ENCODE peak calls at places on chromosomes 2 and 18, in eight cellular contexts. O is osteocyte, J is pulmonary artery endothelial cell, S is NCI-H1105 treated with DMSO at 0.1 percent for 48 hours, Y is NCI-H1092, D is IMR-90, L is GM04504, V is NCI-H1417. R is an unnamed sample.

GRCh38 chr2:100178085-100178788 is 35.8 kb upstream of the AFF3 start:
- DNase-seq in L (no peak), D (peak; percentile 38), O (no peak), Y (no peak), V (no peak), J (peak; percentile 61), S (no peak), R (peak; percentile 47)

GRCh38 chr18:63074987-63075404 is 244.6 kb downstream of the BCL2 start:
- DNase-seq in O (peak; percentile 91), Y (peak; percentile 47), J (no peak), V (peak; percentile 60), L (peak; percentile 6), S (peak; percentile 22), D (peak; percentile 16), R (peak; percentile 18)

GRCh38 chr2:47031909-47032668 is 116.5 kb upstream of the MCFD2 start:
- DNase-seq in J (no peak), V (no peak), S (no peak), D (no peak), O (no peak), L (no peak), Y (no peak), R (peak; percentile 50)

GRCh38 chr2:70391259-70391658 is 89.4 kb upstream of the FAM136A start:
- DNase-seq in Y (no peak), D (no peak), O (no peak), V (no peak), J (no peak), S (no peak), L (no peak), R (no peak)

GRCh38 chr2:104078431-104079157 is 775.3 kb upstream of the POU3F3 start:
- DNase-seq in D (no peak), L (no peak), S (no peak), O (no peak), V (no peak), J (no peak), Y (no peak), R (no peak)

GRCh38 chr2:207978177-207978576 is 47.1 kb downstream of the PLEKHM3 start:
- DNase-seq in L (no peak), Y (no peak), V (no peak), S (no peak), D (no peak), O (no peak), J (no peak), R (no peak)

GRCh38 chr2:130823886-130824491 is 12.7 kb upstream of the ARHGEF4 start:
- DNase-seq in L (no peak), V (no peak), D (no peak), S (no peak), Y (no peak), O (no peak), J (no peak), R (no peak)

GRCh38 chr2:115573756-115574155 is 1131.3 kb downstream of the DPP10 start:
- DNase-seq in V (no peak), J (no peak), S (no peak), L (no peak), Y (no peak), D (no peak), O (no peak), R (no peak)

GRCh38 chr2:103132536-103133217 is 370.8 kb downstream of the TMEM182 start:
- DNase-seq in V (no peak), Y (no peak), O (no peak), J (no peak), L (no peak), D (no peak), S (no peak), R (no peak)

GRCh38 chr2:48900321-48901014 is 144.9 kb upstream of the LHCGR start:
- DNase-seq in D (no peak), Y (no peak), O (no peak), J (no peak), S (no peak), L (no peak), V (no peak), R (no peak)

GRCh38 chr2:187187521-187187920 is 260.5 kb downstream of the CALCRL start:
- DNase-seq in J (no peak), O (no peak), S (no peak), D (no peak), Y (no peak), V (no peak), L (no peak), R (no peak)

GRCh38 chr2:215428060-215428910 is 7.6 kb downstream of the FN1 start:
- DNase-seq in D (peak; percentile 23), Y (no peak), S (no peak), V (no peak), J (no peak), L (no peak), O (no peak), R (peak; percentile 18)

R was measured in fibroblast of villous mesenchyme.